ENCODE peak calls at places on chromosomes 3 and 15, in six cellular contexts. V, L, W, N, G and I are unnamed samples.

GRCh38 chr3:73324203-73325155 is 263.0 kb downstream of the EBLN2 start:
- DNase-seq in V (no peak), L (no peak), W (no peak), N (no peak), G (no peak), I (no peak)

GRCh38 chr3:27653803-27654558 is 68.1 kb downstream of the EOMES start:
- DNase-seq in V (no peak), L (no peak), W (no peak), N (no peak), G (no peak), I (no peak)

GRCh38 chr15:48627260-48627969 is 18.1 kb downstream of the FBN1 start:
- DNase-seq in V (no peak), L (no peak), W (no peak), N (peak), G (no peak), I (no peak)

GRCh38 chr3:128547368-128547987 is 54.5 kb upstream of the GATA2 start:
- DNase-seq in V (no peak), L (peak), W (no peak), N (peak), G (peak), I (no peak)

GRCh38 chr15:75238150-75238549 is 20.0 kb upstream of the GOLGA6C start:
- DNase-seq in V (no peak), L (no peak), W (no peak), N (no peak), G (no peak), I (no peak)

GRCh38 chr3:141632779-141633374 is 105.2 kb upstream of the RNF7 start:
- DNase-seq in V (no peak), L (no peak), W (no peak), N (no peak), G (peak), I (no peak)

GRCh38 chr3:31305324-31305723 is 227.4 kb upstream of the STT3B start:
- DNase-seq in V (no peak), L (no peak), W (no peak), N (no peak), G (no peak), I (no peak)

GRCh38 chr15:74134387-74135027 is 4.1 kb downstream of the ISLR2 start:
- DNase-seq in V (peak), L (no peak), W (no peak), N (no peak), G (no peak), I (peak)

GRCh38 chr3:99875573-99875924 is 57.9 kb downstream of the CMSS1 start:
- DNase-seq in V (no peak), L (no peak), W (no peak), N (peak), G (no peak), I (no peak)

GRCh38 chr15:29887719-29888118 is 65.5 kb upstream of the TJP1 start:
- DNase-seq in V (no peak), L (no peak), W (no peak), N (peak), G (no peak), I (no peak)

GRCh38 chr3:15052335-15053242 is 12.5 kb downstream of the MRPS25 start:
- DNase-seq in V (no peak), L (no peak), W (no peak), N (no peak), G (no peak), I (no peak)

GRCh38 chr3:17218587-17218986 is 333.8 kb downstream of the PLCL2 start:
- DNase-seq in V (no peak), L (no peak), W (no peak), N (no peak), G (no peak), I (no peak)

GRCh38 chr3:132239587-132239986 is 77.6 kb upstream of the ACP3 start:
- DNase-seq in V (no peak), L (no peak), W (no peak), N (no peak), G (no peak), I (no peak)

GRCh38 chr3:184761976-184762375 is 50.0 kb upstream of the VPS8 start:
- DNase-seq in V (no peak), L (no peak), W (no peak), N (no peak), G (no peak), I (no peak)

GRCh38 chr3:36444909-36445308 is 64.6 kb downstream of the STAC start:
- DNase-seq in V (no peak), L (no peak), W (no peak), N (no peak), G (no peak), I (no peak)

GRCh38 chr15:82803793-82804574 is 1.9 kb downstream of the FSD2 start:
- DNase-seq in V (no peak), L (no peak), W (no peak), N (peak), G (no peak), I (no peak)

GRCh38 chr3:123687286-123687685 is 102.4 kb upstream of the HACD2 start:
- DNase-seq in V (no peak), L (no peak), W (no peak), N (no peak), G (no peak), I (peak)

GRCh38 chr15:70342141-70342540 is 244.4 kb upstream of the TLE3 start:
- DNase-seq in V (no peak), L (peak), W (no peak), N (no peak), G (peak), I (no peak)

GRCh38 chr3:13116426-13116825 is 43.2 kb upstream of the IQSEC1 start:
- DNase-seq in V (no peak), L (no peak), W (no peak), N (no peak), G (no peak), I (no peak)

GRCh38 chr3:31103623-31104180 is 209.2 kb upstream of the GADL1 start:
- DNase-seq in V (no peak), L (no peak), W (no peak), N (no peak), G (no peak), I (no peak)

GRCh38 chr3:114725966-114726365 is 421.1 kb downstream of the ZBTB20 start:
- DNase-seq in V (no peak), L (no peak), W (no peak), N (no peak), G (no peak), I (no peak)

GRCh38 chr3:105260385-105260784 is 106.3 kb upstream of the ALCAM start:
- DNase-seq in V (no peak), L (no peak), W (no peak), N (no peak), G (no peak), I (no peak)

GRCh38 chr15:99703603-99704443 is 29.4 kb downstream of the LYSMD4 start:
- DNase-seq in V (no peak), L (no peak), W (no peak), N (peak), G (no peak), I (no peak)

GRCh38 chr3:126773167-126773566 is 69.1 kb downstream of the CHCHD6 start:
- DNase-seq in V (no peak), L (no peak), W (no peak), N (no peak), G (no peak), I (no peak)
- TF ChIP-seq CTCF in V (no peak), L (no peak), W (no peak), N (no peak), G (no peak), I (no peak)

GRCh38 chr3:170622369-170623159 is 36.7 kb upstream of the SLC7A14 start:
- DNase-seq in V (no peak), L (no peak), W (no peak), N (peak), G (no peak), I (no peak)
- TF ChIP-seq CTCF in V (no peak), L (no peak), W (no peak), N (no peak), G (no peak), I (no peak)

GRCh38 chr15:58760385-58761009 is 10.6 kb upstream of the MINDY2 start:
- DNase-seq in V (no peak), L (no peak), W (no peak), N (no peak), G (no peak), I (no peak)
- TF ChIP-seq CTCF in V (no peak), L (no peak), W (no peak), N (no peak), G (no peak), I (no peak)

GRCh38 chr15:49715701-49716100 is 94.9 kb downstream of the DTWD1 start:
- DNase-seq in V (no peak), L (no peak), W (no peak), N (no peak), G (no peak), I (no peak)

GRCh38 chr15:49720221-49720620 is 99.4 kb downstream of the DTWD1 start:
- DNase-seq in V (no peak), L (no peak), W (no peak), N (no peak), G (no peak), I (no peak)

GRCh38 chr15:49721091-49721490 is 100.2 kb downstream of the DTWD1 start:
- DNase-seq in V (no peak), L (no peak), W (no peak), N (no peak), G (no peak), I (no peak)

GRCh38 chr15:49718846-49719245 is 98.0 kb downstream of the DTWD1 start:
- DNase-seq in V (no peak), L (no peak), W (no peak), N (no peak), G (no peak), I (no peak)

DNA sequence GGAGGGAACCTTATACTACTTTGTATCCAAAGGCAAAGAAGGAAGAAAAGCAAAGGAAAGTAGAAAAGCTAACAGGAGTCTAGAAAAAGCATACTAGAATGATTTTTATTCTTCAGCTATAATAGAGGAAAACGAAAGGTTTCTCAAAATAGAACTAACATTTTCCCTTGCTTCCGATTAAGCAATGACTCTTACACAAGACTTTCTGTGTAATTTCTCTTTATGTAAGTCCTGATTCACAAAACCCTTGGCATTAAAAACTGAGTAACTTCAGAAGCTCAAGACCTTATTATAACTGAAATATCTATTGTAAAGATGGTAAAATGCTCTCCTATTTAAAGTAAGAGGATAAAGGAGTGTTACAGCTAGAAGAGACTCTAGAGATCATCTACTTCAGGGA is 97.4 kb downstream of the DTWD1 start:
- DNase-seq in V (no peak), L (no peak), W (no peak), N (peak), G (no peak), I (no peak)
- TF ChIP-seq CTCF in V (no peak), L (no peak), W (no peak), N (no peak), G (no peak), I (no peak)

GRCh38 chr3:172595648-172596393 is 72.6 kb upstream of the TNFSF10 start:
- DNase-seq in V (peak), L (no peak), W (no peak), N (peak), G (no peak), I (no peak)
- TF ChIP-seq CTCF in V (peak), L (peak), W (peak), N (peak), G (peak), I (peak)

GRCh38 chr3:48989796-48990635 is at the start of gene P4HTM:
- DNase-seq in V (peak), L (peak), W (peak), N (peak), G (peak), I (peak)
- TF ChIP-seq CTCF in V (peak), L (peak), W (no peak), N (peak), G (peak), I (no peak)

GRCh38 chr15:62912808-62913207 is 129.7 kb upstream of the TPM1 start:
- DNase-seq in V (no peak), L (no peak), W (no peak), N (no peak), G (no peak), I (no peak)
- TF ChIP-seq CTCF in V (no peak), L (peak), W (no peak), N (no peak), G (no peak), I (no peak)

DNA sequence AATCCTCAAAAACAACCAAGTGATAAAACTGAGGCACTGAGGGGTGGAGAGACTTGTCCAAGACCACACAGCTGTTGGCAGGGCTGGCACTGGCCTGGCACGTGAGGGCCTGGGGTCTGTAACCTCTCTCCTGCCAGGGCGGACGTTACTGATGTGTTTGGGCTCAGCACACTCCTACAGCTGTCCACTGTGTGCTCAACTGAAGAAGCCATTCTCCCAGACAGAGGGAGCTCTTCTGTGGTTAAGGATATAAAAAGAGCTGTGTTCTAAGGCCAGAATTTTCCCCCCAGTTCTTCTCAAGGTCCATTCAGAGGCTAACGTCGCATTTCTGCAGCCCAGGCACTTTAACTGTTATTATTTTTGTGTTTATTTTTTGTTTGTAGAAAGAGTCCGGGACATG is 429.0 kb upstream of the ATP11B start:
- DNase-seq in V (no peak), L (no peak), W (no peak), N (no peak), G (no peak), I (no peak)
- TF ChIP-seq CTCF in V (no peak), L (no peak), W (no peak), N (no peak), G (no peak), I (no peak)

GRCh38 chr15:57477736-57478522 is 101.6 kb downstream of the CGNL1 start:
- DNase-seq in V (no peak), L (no peak), W (no peak), N (no peak), G (no peak), I (peak)
- TF ChIP-seq CTCF in V (no peak), L (no peak), W (no peak), N (no peak), G (no peak), I (no peak)

DNA sequence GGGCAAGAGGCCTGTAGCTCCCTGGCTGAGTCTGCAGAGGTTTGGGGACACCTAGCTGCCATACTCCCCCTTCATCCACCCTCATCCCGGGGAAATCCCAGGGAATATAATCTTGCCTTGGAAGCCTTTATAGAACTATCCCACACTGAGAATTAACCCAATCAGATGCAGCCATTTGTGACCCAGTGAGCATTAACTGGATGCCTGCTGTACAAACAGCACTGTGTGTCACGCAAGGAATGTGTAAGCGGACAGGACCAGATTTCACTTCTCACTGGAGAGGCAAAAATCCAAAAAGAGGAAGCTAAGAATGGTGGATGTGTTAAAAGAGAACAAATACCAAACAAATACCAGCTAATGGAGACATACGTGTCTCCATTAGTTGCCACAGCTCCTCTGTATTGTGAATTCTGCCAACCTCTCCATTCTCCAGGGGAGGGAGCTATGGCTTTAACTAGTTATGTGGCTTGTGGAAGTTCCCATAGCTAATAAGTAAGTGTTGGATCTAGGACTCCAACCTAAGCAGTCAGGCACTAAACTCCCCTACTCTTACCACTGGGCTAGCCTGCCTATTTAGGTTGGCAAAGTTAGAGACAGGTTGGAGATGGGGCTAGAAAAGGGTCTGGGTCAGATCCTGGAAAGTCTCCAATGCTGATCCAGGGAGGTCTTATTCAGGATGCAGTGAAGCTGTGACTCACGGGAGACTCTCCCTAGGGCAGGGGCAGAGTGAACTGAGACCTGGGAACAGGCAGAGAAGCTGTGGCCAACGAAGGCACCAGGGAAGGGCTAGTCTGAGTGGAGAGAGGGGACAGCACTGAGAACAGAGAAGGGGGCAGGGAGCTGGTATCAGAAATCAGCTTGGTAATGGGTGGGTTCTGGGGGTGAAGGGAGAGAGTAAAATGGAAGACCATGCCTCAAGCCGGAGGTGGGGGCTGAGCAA is 2.5 kb downstream of the LTF start:
- DNase-seq in V (no peak), L (no peak), W (no peak), N (peak), G (peak), I (no peak)
- TF ChIP-seq CTCF in V (no peak), L (no peak), W (no peak), N (peak), G (peak), I (no peak)